ENCODE peak calls at places on chromosome 1, in four cellular contexts. Y, E, Q and P are unnamed samples.
A peak's percentile ranks its signal among the peaks of the same experiment; 100 is the strongest.

GRCh38 chr1:160096491-160097116 is 1.8 kb downstream of the IGSF8 start:
- DNase-seq in Q (no peak), Y (no peak), E (no peak), P (no peak)

GRCh38 chr1:243247901-243248300 is 7.2 kb downstream of the CEP170 start:
- DNase-seq in E (no peak), Q (no peak), Y (no peak), P (no peak)

GRCh38 chr1:93878501-93878888 is 511 bp downstream of the DNTTIP2 start:
- DNase-seq in Q (no peak), E (peak; percentile 66), Y (peak; percentile 25), P (no peak)

GRCh38 chr1:155977607-155978324 is 581 bp downstream of the ARHGEF2 start:
- DNase-seq in E (peak; percentile 53), Q (no peak), Y (no peak), P (no peak)

GRCh38 chr1:81833722-81834121 is 33.0 kb downstream of the ADGRL2 start:
- DNase-seq in Y (no peak), Q (no peak), E (no peak), P (no peak)

GRCh38 chr1:91712981-91713841 is 172.7 kb downstream of the TGFBR3 start:
- DNase-seq in E (peak; percentile 41), Q (no peak), Y (peak; percentile 50), P (no peak)

GRCh38 chr1:7040969-7041368 is 255.7 kb downstream of the CAMTA1 start:
- DNase-seq in Q (no peak), Y (no peak), E (no peak), P (no peak)

GRCh38 chr1:71548398-71548797 is 467.6 kb upstream of the ZRANB2 start:
- DNase-seq in Q (no peak), E (no peak), Y (no peak), P (no peak)

GRCh38 chr1:186763107-186763506 is 65.6 kb upstream of the PLA2G4A start:
- DNase-seq in E (no peak), Q (no peak), Y (peak; percentile 90), P (no peak)

GRCh38 chr1:211340622-211341487 is 14.2 kb downstream of the TRAF5 start:
- DNase-seq in Y (no peak), E (peak; percentile 65), Q (no peak), P (peak; percentile 68)

GRCh38 chr1:17193222-17194132 is 11.5 kb upstream of the PADI1 start:
- DNase-seq in Y (no peak), Q (no peak), E (no peak), P (peak; percentile 78)

GRCh38 chr1:205416326-205416725 is 5.5 kb downstream of the LEMD1 start:
- DNase-seq in Y (no peak), E (no peak), Q (no peak), P (peak; percentile 44)

GRCh38 chr1:94014635-94015488 is 105.6 kb upstream of the GCLM start:
- DNase-seq in Q (no peak), E (no peak), Y (no peak), P (no peak)

GRCh38 chr1:92653605-92654381 is 131.1 kb downstream of the EVI5 start:
- DNase-seq in E (no peak), Y (no peak), Q (no peak), P (no peak)

GRCh38 chr1:66682106-66682505 is 70.2 kb upstream of the DYNLT5 start:
- DNase-seq in Q (no peak), Y (no peak), E (no peak), P (no peak)

GRCh38 chr1:241225741-241226140 is 131.3 kb downstream of the RGS7 start:
- DNase-seq in Q (no peak), Y (no peak), E (no peak), P (no peak)

GRCh38 chr1:15123298-15123697 is 30.2 kb upstream of the TMEM51 start:
- DNase-seq in Q (no peak), E (no peak), Y (no peak), P (no peak)

GRCh38 chr1:6358757-6359567 is 34.6 kb downstream of the ACOT7 start:
- DNase-seq in Y (peak; percentile 61), E (peak; percentile 58), Q (peak; percentile 40), P (no peak)

GRCh38 chr1:72357411-72357810 is 75.1 kb upstream of the NEGR1 start:
- DNase-seq in Q (no peak), Y (no peak), E (no peak), P (no peak)

GRCh38 chr1:228082975-228083870 is 715 bp downstream of the ARF1 start:
- DNase-seq in E (peak; percentile 64), Q (no peak), Y (no peak), P (no peak)

GRCh38 chr1:77341195-77341594 is 59.4 kb downstream of the AK5 start:
- DNase-seq in Q (no peak), E (no peak), Y (no peak), P (no peak)

GRCh38 chr1:86504895-86505625 is 36.3 kb downstream of the CLCA1 start:
- DNase-seq in Y (no peak), E (peak; percentile 63), Q (no peak), P (no peak)

GRCh38 chr1:200173097-200173629 is 145.7 kb downstream of the NR5A2 start:
- DNase-seq in E (no peak), Y (no peak), Q (no peak), P (no peak)

GRCh38 chr1:119061700-119062099 is 73.6 kb upstream of the TBX15 start:
- DNase-seq in Q (no peak), Y (no peak), E (no peak), P (no peak)
- TF ChIP-seq CTCF in Q (no peak), Y (no peak), E (no peak), P (no peak)

DNA sequence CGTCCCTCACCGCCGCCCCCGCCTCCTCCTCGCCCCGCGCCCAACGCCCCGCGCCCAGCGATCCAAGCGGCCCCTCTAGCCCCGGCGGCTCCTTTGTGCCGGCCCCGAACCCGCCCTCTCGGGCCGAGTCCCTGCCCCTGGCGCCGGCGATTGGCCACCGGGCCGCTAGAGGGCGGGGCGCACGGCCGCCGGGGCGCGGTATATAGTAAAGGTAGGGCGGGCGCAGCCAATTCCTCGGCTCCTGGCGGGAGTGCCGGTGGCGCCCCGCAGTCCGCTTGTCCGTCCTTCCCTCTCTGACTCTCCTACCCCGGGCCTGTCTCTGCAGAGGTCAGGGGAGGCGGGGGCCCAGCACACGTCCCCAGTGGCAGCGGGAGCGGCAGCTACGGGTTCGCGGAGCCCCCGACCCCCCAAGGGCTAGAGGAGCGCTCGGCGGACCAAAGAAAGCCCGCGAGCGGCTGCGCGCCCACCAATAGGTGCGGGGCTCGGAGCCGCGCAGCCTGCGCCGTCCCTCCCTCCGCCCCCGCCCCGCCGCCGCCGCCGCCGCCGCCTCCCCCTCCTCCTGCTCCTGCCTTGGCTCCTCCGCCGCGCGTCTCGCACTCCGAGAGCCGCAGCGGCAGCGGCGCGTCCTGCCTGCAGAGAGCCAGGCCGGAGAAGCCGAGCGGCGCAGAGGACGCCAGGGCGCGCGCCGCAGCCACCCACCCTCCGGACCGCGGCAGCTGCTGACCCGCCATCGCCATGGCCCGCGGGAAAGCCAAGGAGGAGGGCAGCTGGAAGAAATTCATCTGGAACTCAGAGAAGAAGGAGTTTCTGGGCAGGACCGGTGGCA is at the start of gene ATP1B1:
- DNase-seq in Q (peak; percentile 37), Y (peak; percentile 65), E (peak; percentile 92), P (peak; percentile 95)
- TF ChIP-seq CTCF in Q (peak; percentile 23), Y (peak; percentile 29), E (peak; percentile 53), P (peak; percentile 66)

GRCh38 chr1:226108935-226109828 is 46.7 kb downstream of the H3-3A start:
- DNase-seq in E (no peak), Q (no peak), Y (peak; percentile 56), P (no peak)
- TF ChIP-seq CTCF in E (no peak), Q (no peak), Y (no peak), P (no peak)

DNA sequence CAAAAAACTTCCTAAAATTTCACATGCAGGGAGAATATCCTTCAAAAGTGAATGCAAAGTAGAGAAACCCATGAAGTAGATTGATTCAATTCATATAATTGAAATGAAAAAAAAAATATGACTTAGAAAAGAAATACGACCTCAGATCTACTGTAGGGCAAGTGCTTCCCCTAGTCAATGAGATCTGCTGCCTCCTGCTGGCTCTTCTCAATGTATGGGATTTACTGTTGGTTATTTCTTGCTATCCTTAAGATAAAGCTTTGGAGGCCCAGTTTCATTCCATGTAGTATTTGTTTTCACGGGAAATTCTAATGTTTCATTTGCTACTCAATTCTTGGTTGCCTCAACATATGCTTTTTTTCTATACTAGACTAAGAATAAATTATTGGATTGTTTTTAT is 46.2 kb downstream of the ZNF648 start:
- DNase-seq in Y (no peak), E (no peak), Q (no peak), P (no peak)
- TF ChIP-seq CTCF in Y (no peak), E (no peak), Q (no peak), P (no peak)

DNA sequence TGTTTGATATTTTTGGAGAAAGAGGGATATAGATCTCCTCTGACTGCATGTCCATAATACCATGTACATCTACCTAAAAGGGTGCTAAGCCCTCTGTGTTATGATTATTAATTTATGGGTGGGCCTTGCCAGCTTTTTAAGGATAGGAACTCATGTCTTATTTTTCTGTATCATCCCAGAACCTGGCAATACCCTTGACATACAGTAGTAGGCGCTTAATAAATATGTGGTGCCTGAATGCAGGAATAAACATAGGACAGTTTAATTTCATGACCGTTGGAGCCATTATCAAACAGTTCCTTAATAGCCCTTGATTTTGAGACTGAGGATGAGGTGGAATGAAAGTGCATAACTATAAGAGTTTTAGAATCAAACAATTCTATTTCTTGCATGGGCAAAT is 12.5 kb upstream of the ATP6V1G3 start:
- DNase-seq in E (no peak), Q (no peak), Y (no peak), P (no peak)
- TF ChIP-seq CTCF in E (no peak), Q (no peak), Y (no peak), P (no peak)

GRCh38 chr1:183673605-183674150 is 20.6 kb upstream of the APOBEC4 start:
- DNase-seq in Y (no peak), E (no peak), Q (no peak), P (no peak)

GRCh38 chr1:183675883-183676282 is 22.8 kb upstream of the APOBEC4 start:
- DNase-seq in E (no peak), Y (no peak), Q (no peak), P (no peak)

GRCh38 chr1:183674339-183674738 is 21.2 kb upstream of the APOBEC4 start:
- DNase-seq in Q (no peak), E (no peak), Y (no peak), P (no peak)

GRCh38 chr1:183675381-183675780 is 22.3 kb upstream of the APOBEC4 start:
- DNase-seq in Y (no peak), E (no peak), Q (no peak), P (no peak)

DNA sequence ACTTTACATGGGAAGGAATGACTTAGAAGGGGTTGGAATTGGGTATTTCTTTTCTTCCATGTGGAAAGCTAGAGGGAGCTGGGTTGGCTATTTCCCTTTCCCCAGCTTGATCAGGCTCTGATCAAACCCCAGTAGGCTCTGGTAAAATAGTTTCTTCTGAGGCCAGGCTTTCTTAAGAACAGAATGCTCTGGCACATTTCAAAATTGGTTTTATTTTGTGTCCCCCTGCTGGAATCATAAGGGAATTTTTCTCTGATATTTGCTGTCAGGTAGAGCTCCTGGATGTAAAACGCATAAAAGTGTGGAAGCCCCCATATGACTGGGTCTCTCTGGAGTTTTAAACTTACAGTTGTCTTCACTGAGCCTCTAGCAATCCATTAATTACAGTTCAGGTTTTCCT is 17.1 kb upstream of the APOBEC4 start:
- DNase-seq in Y (no peak), E (no peak), Q (no peak), P (no peak)
- TF ChIP-seq CTCF in Y (peak; percentile 23), E (no peak), Q (no peak), P (no peak)

GRCh38 chr1:44964396-44964795 is 22.0 kb downstream of the EIF2B3 start:
- DNase-seq in Y (no peak), Q (no peak), E (no peak), P (no peak)
- TF ChIP-seq CTCF in Y (no peak), Q (no peak), E (no peak), P (no peak)

GRCh38 chr1:222054416-222054815 is 312.5 kb upstream of the DUSP10 start:
- DNase-seq in Q (no peak), E (no peak), Y (no peak), P (no peak)
- TF ChIP-seq CTCF in Q (no peak), E (no peak), Y (no peak), P (no peak)